ENCODE peak calls at places on chromosomes 1 and 21, in seven cellular contexts. One of them, this sample, is unnamed.

GRCh38 chr1:147202576-147202975 is 22.6 kb downstream of the FMO5 start:
- DNase-seq in type B pancreatic cell: no peak
- DNase-seq in transverse colon: no peak
- DNase-seq in astrocyte of the spinal cord: no peak
- DNase-seq in cardiac muscle cell: no peak
- DNase-seq in progenitor cell of endocrine pancreas: no peak
- DNase-seq in GM13977: no peak
- DNase-seq in this sample: no peak

GRCh38 chr21:42498012-42498411 is 2.0 kb upstream of the RSPH1 start:
- DNase-seq in progenitor cell of endocrine pancreas: no peak
- DNase-seq in GM13977: no peak
- DNase-seq in astrocyte of the spinal cord: no peak
- DNase-seq in transverse colon: no peak
- DNase-seq in type B pancreatic cell: peak; percentile 3
- DNase-seq in cardiac muscle cell: no peak
- DNase-seq in this sample: no peak

GRCh38 chr1:52474807-52475206 is 70.4 kb downstream of the PRPF38A start:
- DNase-seq in type B pancreatic cell: no peak
- DNase-seq in cardiac muscle cell: no peak
- DNase-seq in GM13977: no peak
- DNase-seq in transverse colon: no peak
- DNase-seq in astrocyte of the spinal cord: no peak
- DNase-seq in progenitor cell of endocrine pancreas: no peak
- DNase-seq in this sample: no peak

GRCh38 chr1:24237046-24237371 is 49.9 kb upstream of the IFNLR1 start:
- DNase-seq in GM13977: no peak
- DNase-seq in progenitor cell of endocrine pancreas: no peak
- DNase-seq in cardiac muscle cell: no peak
- DNase-seq in type B pancreatic cell: no peak
- DNase-seq in astrocyte of the spinal cord: no peak
- DNase-seq in transverse colon: no peak
- DNase-seq in this sample: no peak

GRCh38 chr1:44027320-44027719 is 3.9 kb downstream of the SLC6A9 start:
- DNase-seq in GM13977: no peak
- DNase-seq in type B pancreatic cell: no peak
- DNase-seq in transverse colon: no peak
- DNase-seq in progenitor cell of endocrine pancreas: no peak
- DNase-seq in astrocyte of the spinal cord: no peak
- DNase-seq in cardiac muscle cell: no peak
- DNase-seq in this sample: no peak

GRCh38 chr1:45012639-45013278 is 705 bp downstream of the UROD start:
- DNase-seq in type B pancreatic cell: no peak
- DNase-seq in progenitor cell of endocrine pancreas: no peak
- DNase-seq in transverse colon: peak; percentile 73
- DNase-seq in GM13977: no peak
- DNase-seq in cardiac muscle cell: peak; percentile 84
- DNase-seq in astrocyte of the spinal cord: peak; percentile 59
- DNase-seq in this sample: peak; percentile 86

GRCh38 chr1:51627672-51628071 is 10.8 kb downstream of the OSBPL9 start:
- DNase-seq in progenitor cell of endocrine pancreas: no peak
- DNase-seq in transverse colon: no peak
- DNase-seq in type B pancreatic cell: no peak
- DNase-seq in astrocyte of the spinal cord: peak; percentile 66
- DNase-seq in cardiac muscle cell: peak; percentile 78
- DNase-seq in GM13977: peak; percentile 43
- DNase-seq in this sample: no peak

GRCh38 chr21:39327727-39328126 is 14.3 kb upstream of the BRWD1 start:
- DNase-seq in GM13977: no peak
- DNase-seq in astrocyte of the spinal cord: no peak
- DNase-seq in cardiac muscle cell: no peak
- DNase-seq in transverse colon: no peak
- DNase-seq in type B pancreatic cell: no peak
- DNase-seq in progenitor cell of endocrine pancreas: no peak
- DNase-seq in this sample: no peak

GRCh38 chr1:153396461-153396860 is 5.6 kb upstream of the S100A8 start:
- DNase-seq in progenitor cell of endocrine pancreas: no peak
- DNase-seq in GM13977: no peak
- DNase-seq in type B pancreatic cell: peak; percentile 53
- DNase-seq in astrocyte of the spinal cord: no peak
- DNase-seq in cardiac muscle cell: no peak
- DNase-seq in transverse colon: no peak
- DNase-seq in this sample: peak; percentile 78

GRCh38 chr1:176119549-176119948 is 87.5 kb downstream of the COP1 start:
- DNase-seq in type B pancreatic cell: no peak
- DNase-seq in transverse colon: no peak
- DNase-seq in GM13977: no peak
- DNase-seq in cardiac muscle cell: peak; percentile 18
- DNase-seq in progenitor cell of endocrine pancreas: no peak
- DNase-seq in astrocyte of the spinal cord: no peak
- DNase-seq in this sample: no peak

GRCh38 chr1:149978547-149979023 is 31.9 kb downstream of the OTUD7B start:
- DNase-seq in GM13977: no peak
- DNase-seq in cardiac muscle cell: no peak
- DNase-seq in astrocyte of the spinal cord: no peak
- DNase-seq in progenitor cell of endocrine pancreas: no peak
- DNase-seq in transverse colon: peak; percentile 37
- DNase-seq in type B pancreatic cell: no peak
- DNase-seq in this sample: no peak

GRCh38 chr1:119318466-119319309 is 49.9 kb upstream of the HAO2 start:
- DNase-seq in type B pancreatic cell: no peak
- DNase-seq in GM13977: peak; percentile 54
- DNase-seq in progenitor cell of endocrine pancreas: no peak
- DNase-seq in astrocyte of the spinal cord: no peak
- DNase-seq in cardiac muscle cell: no peak
- DNase-seq in transverse colon: no peak
- DNase-seq in this sample: no peak

GRCh38 chr1:154335351-154335714 is 10.0 kb downstream of the ATP8B2 start:
- DNase-seq in transverse colon: no peak
- DNase-seq in type B pancreatic cell: no peak
- DNase-seq in GM13977: no peak
- DNase-seq in astrocyte of the spinal cord: no peak
- DNase-seq in cardiac muscle cell: no peak
- DNase-seq in progenitor cell of endocrine pancreas: no peak
- DNase-seq in this sample: no peak

GRCh38 chr21:46038871-46039397 is 57.4 kb downstream of the COL6A1 start:
- DNase-seq in transverse colon: no peak
- DNase-seq in astrocyte of the spinal cord: peak; percentile 92
- DNase-seq in GM13977: no peak
- DNase-seq in progenitor cell of endocrine pancreas: no peak
- DNase-seq in cardiac muscle cell: peak; percentile 97
- DNase-seq in type B pancreatic cell: peak; percentile 66
- DNase-seq in this sample: peak; percentile 87

GRCh38 chr1:2347409-2347785 is 44.0 kb downstream of the MORN1 start:
- DNase-seq in transverse colon: no peak
- DNase-seq in progenitor cell of endocrine pancreas: no peak
- DNase-seq in type B pancreatic cell: no peak
- DNase-seq in GM13977: no peak
- DNase-seq in astrocyte of the spinal cord: no peak
- DNase-seq in cardiac muscle cell: no peak
- DNase-seq in this sample: no peak

GRCh38 chr21:20443558-20444155 is 554.6 kb upstream of the NCAM2 start:
- DNase-seq in type B pancreatic cell: no peak
- DNase-seq in GM13977: no peak
- DNase-seq in transverse colon: no peak
- DNase-seq in astrocyte of the spinal cord: no peak
- DNase-seq in cardiac muscle cell: no peak
- DNase-seq in progenitor cell of endocrine pancreas: no peak
- DNase-seq in this sample: no peak

GRCh38 chr1:61776091-61776490 is 33.8 kb downstream of the PATJ start:
- DNase-seq in astrocyte of the spinal cord: no peak
- DNase-seq in transverse colon: no peak
- DNase-seq in progenitor cell of endocrine pancreas: no peak
- DNase-seq in type B pancreatic cell: no peak
- DNase-seq in GM13977: no peak
- DNase-seq in cardiac muscle cell: no peak
- DNase-seq in this sample: no peak

GRCh38 chr1:186812560-186812959 is 16.2 kb upstream of the PLA2G4A start:
- DNase-seq in progenitor cell of endocrine pancreas: no peak
- DNase-seq in GM13977: no peak
- DNase-seq in cardiac muscle cell: peak; percentile 77
- DNase-seq in type B pancreatic cell: no peak
- DNase-seq in transverse colon: no peak
- DNase-seq in astrocyte of the spinal cord: peak; percentile 97
- DNase-seq in this sample: no peak

GRCh38 chr1:9281071-9281827 is 11.4 kb upstream of the SPSB1 start:
- DNase-seq in transverse colon: no peak
- DNase-seq in GM13977: no peak
- DNase-seq in progenitor cell of endocrine pancreas: no peak
- DNase-seq in astrocyte of the spinal cord: no peak
- DNase-seq in cardiac muscle cell: peak; percentile 52
- DNase-seq in type B pancreatic cell: no peak
- DNase-seq in this sample: no peak

GRCh38 chr1:215002471-215002870 is 80.1 kb upstream of the KCNK2 start:
- DNase-seq in transverse colon: no peak
- DNase-seq in type B pancreatic cell: no peak
- DNase-seq in progenitor cell of endocrine pancreas: no peak
- DNase-seq in astrocyte of the spinal cord: peak; percentile 96
- DNase-seq in GM13977: no peak
- DNase-seq in cardiac muscle cell: peak; percentile 68
- DNase-seq in this sample: no peak

GRCh38 chr1:232923739-232924386 is 26.5 kb upstream of the NTPCR start:
- DNase-seq in type B pancreatic cell: no peak
- DNase-seq in progenitor cell of endocrine pancreas: no peak
- DNase-seq in astrocyte of the spinal cord: peak; percentile 51
- DNase-seq in transverse colon: no peak
- DNase-seq in GM13977: no peak
- DNase-seq in cardiac muscle cell: no peak
- DNase-seq in this sample: no peak

GRCh38 chr1:240244968-240245628 is 153.4 kb downstream of the FMN2 start:
- DNase-seq in cardiac muscle cell: no peak
- DNase-seq in type B pancreatic cell: no peak
- DNase-seq in progenitor cell of endocrine pancreas: no peak
- DNase-seq in astrocyte of the spinal cord: peak; percentile 46
- DNase-seq in GM13977: no peak
- DNase-seq in transverse colon: no peak
- DNase-seq in this sample: no peak

GRCh38 chr1:223454959-223455358 is 61.7 kb downstream of the CCDC185 start:
- DNase-seq in astrocyte of the spinal cord: no peak
- DNase-seq in progenitor cell of endocrine pancreas: no peak
- DNase-seq in type B pancreatic cell: no peak
- DNase-seq in cardiac muscle cell: no peak
- DNase-seq in GM13977: no peak
- DNase-seq in transverse colon: no peak
- DNase-seq in this sample: no peak

GRCh38 chr1:61641578-61642336 is 83.2 kb downstream of the TM2D1 start:
- DNase-seq in GM13977: peak; percentile 69
- DNase-seq in astrocyte of the spinal cord: peak; percentile 58
- DNase-seq in type B pancreatic cell: no peak
- DNase-seq in progenitor cell of endocrine pancreas: peak; percentile 25
- DNase-seq in cardiac muscle cell: peak; percentile 90
- DNase-seq in transverse colon: peak; percentile 69
- DNase-seq in this sample: no peak

GRCh38 chr1:55478742-55479141 is 263.6 kb upstream of the USP24 start:
- DNase-seq in astrocyte of the spinal cord: peak; percentile 62
- DNase-seq in GM13977: peak; percentile 11
- DNase-seq in cardiac muscle cell: peak; percentile 56
- DNase-seq in transverse colon: no peak
- DNase-seq in type B pancreatic cell: no peak
- DNase-seq in progenitor cell of endocrine pancreas: no peak
- DNase-seq in this sample: no peak
- TF ChIP-seq CTCF in astrocyte of the spinal cord: peak; percentile 20
- TF ChIP-seq CTCF in GM13977: peak; percentile 26
- TF ChIP-seq CTCF in cardiac muscle cell: peak; percentile 29
- TF ChIP-seq CTCF in transverse colon: no peak
- TF ChIP-seq CTCF in type B pancreatic cell: peak; percentile 65
- TF ChIP-seq CTCF in progenitor cell of endocrine pancreas: peak; percentile 24
- TF ChIP-seq CTCF in this sample: peak; percentile 34

GRCh38 chr1:42479621-42480020 is 16.5 kb downstream of the CCDC30 start:
- DNase-seq in cardiac muscle cell: peak; percentile 11
- DNase-seq in transverse colon: no peak
- DNase-seq in GM13977: no peak
- DNase-seq in type B pancreatic cell: no peak
- DNase-seq in progenitor cell of endocrine pancreas: no peak
- DNase-seq in astrocyte of the spinal cord: no peak
- DNase-seq in this sample: no peak
- TF ChIP-seq CTCF in cardiac muscle cell: peak; percentile 7
- TF ChIP-seq CTCF in transverse colon: no peak
- TF ChIP-seq CTCF in GM13977: no peak
- TF ChIP-seq CTCF in type B pancreatic cell: peak; percentile 50
- TF ChIP-seq CTCF in progenitor cell of endocrine pancreas: no peak
- TF ChIP-seq CTCF in astrocyte of the spinal cord: peak; percentile 17
- TF ChIP-seq CTCF in this sample: no peak

DNA sequence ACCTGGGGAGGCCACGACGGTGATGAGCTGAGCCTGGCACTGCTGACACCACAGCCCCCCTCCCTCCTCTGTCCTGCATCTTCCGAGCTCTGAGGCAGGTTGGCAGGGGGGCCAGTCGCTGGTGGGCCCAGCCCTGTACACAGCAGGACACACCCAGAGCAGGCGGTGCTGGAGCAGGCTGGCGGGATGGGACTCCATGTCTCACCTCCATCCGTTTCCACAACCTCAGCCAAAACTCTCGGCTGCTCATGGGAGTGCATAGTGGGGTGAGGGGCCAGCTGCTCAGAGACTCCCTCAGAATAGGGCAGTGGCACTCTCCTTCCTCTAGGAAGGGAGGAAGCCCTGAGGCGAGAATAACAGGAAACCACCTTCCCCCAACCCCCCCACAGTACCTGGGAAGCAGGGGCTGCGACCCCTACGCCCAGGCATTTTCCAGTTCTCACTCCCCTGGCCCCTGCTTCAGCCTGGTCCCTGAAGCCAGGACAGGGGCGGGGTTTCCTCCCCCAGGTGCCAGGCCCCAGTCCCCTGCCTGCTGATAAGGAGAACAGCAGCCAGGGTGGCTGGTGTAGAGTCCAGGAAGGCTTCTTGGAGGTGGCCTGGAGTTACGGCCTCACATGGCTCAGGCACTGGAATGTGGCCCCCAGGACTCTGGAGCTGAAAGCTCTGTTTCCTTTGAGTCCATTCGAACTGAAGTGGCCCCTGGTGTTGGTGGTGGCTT is 3.2 kb upstream of the IBA57 start:
- DNase-seq in type B pancreatic cell: no peak
- DNase-seq in GM13977: no peak
- DNase-seq in cardiac muscle cell: peak; percentile 38
- DNase-seq in astrocyte of the spinal cord: no peak
- DNase-seq in transverse colon: no peak
- DNase-seq in progenitor cell of endocrine pancreas: no peak
- DNase-seq in this sample: no peak
- TF ChIP-seq CTCF in type B pancreatic cell: no peak
- TF ChIP-seq CTCF in GM13977: no peak
- TF ChIP-seq CTCF in cardiac muscle cell: no peak
- TF ChIP-seq CTCF in astrocyte of the spinal cord: no peak
- TF ChIP-seq CTCF in transverse colon: no peak
- TF ChIP-seq CTCF in progenitor cell of endocrine pancreas: no peak
- TF ChIP-seq CTCF in this sample: no peak

DNA sequence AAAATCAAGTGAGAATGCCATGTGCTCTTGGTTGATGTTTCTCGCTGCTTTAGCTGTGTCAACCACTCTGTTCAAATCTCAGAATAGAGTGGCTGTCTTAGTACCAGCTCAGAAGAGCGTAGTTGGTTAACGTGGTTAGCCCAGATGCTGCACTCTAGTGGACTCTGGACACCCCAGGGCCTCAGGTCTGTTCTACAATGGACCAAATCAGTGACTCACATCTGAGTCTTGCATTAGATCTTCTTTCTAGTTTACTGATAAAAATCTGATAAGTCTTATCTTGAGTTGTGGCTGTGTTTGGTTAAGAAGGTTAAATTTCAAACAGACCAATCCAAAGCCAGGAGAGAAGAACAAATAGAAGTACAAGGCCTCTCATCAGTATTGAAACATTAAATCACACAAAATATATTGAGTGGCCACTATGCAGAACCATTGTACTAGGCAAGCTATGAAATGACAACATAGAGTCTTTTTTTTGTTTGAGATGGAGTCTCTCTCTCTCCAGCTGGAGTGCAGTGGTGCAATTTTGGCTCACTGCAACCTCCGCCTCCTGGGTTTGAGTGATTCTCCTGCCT is 104.1 kb downstream of the NR5A2 start:
- DNase-seq in GM13977: no peak
- DNase-seq in transverse colon: no peak
- DNase-seq in type B pancreatic cell: no peak
- DNase-seq in cardiac muscle cell: no peak
- DNase-seq in progenitor cell of endocrine pancreas: no peak
- DNase-seq in astrocyte of the spinal cord: peak; percentile 6
- DNase-seq in this sample: no peak
- TF ChIP-seq CTCF in GM13977: no peak
- TF ChIP-seq CTCF in transverse colon: no peak
- TF ChIP-seq CTCF in type B pancreatic cell: no peak
- TF ChIP-seq CTCF in cardiac muscle cell: no peak
- TF ChIP-seq CTCF in progenitor cell of endocrine pancreas: no peak
- TF ChIP-seq CTCF in astrocyte of the spinal cord: no peak
- TF ChIP-seq CTCF in this sample: no peak

This sample was measured in osteocyte.